ENCODE peak calls at places on chromosome 1, in five cellular contexts. P is endodermal cell, R is neural progenitor cell, X is testis, Q is kidney. A is an unnamed sample. For H3K4me1, the result is how much of the 10 kb centered on the place peaks cover.

GRCh38 chr1:51622455-51622913 is 5.6 kb downstream of the OSBPL9 start:
- DNase-seq in P (peak), R (no peak), X (peak), Q (no peak), A (no peak)

GRCh38 chr1:27372022-27372807 is 2.4 kb downstream of the FCN3 start:
- DNase-seq in P (no peak), R (no peak), X (peak), Q (no peak), A (no peak)

GRCh38 chr1:210373878-210374599 is 45.3 kb downstream of the HHAT start:
- DNase-seq in P (peak), R (peak), X (peak), Q (no peak), A (peak)

GRCh38 chr1:53495608-53496345 is 36.6 kb downstream of the DMRTB1 start:
- DNase-seq in P (no peak), R (no peak), X (no peak), Q (no peak), A (no peak)

GRCh38 chr1:231443363-231443762 is 21.3 kb upstream of the EGLN1 start:
- DNase-seq in P (no peak), R (no peak), X (no peak), Q (no peak), A (no peak)

GRCh38 chr1:48617227-48617626 is 145.2 kb upstream of the SPATA6 start:
- DNase-seq in P (no peak), R (no peak), X (no peak), Q (no peak), A (no peak)

GRCh38 chr1:201166964-201167624 is 12.8 kb upstream of the TMEM9 start:
- DNase-seq in P (no peak), R (no peak), X (no peak), Q (no peak), A (no peak)

GRCh38 chr1:208349679-208350330 is 105.6 kb upstream of the PLXNA2 start:
- DNase-seq in P (peak), R (peak), X (no peak), Q (peak), A (no peak)

GRCh38 chr1:115677172-115677542 is 35.4 kb downstream of the VANGL1 start:
- DNase-seq in P (no peak), R (peak), X (no peak), Q (no peak), A (no peak)

GRCh38 chr1:48007044-48007443 is 9.9 kb upstream of the TRABD2B start:
- DNase-seq in P (no peak), R (no peak), X (peak), Q (no peak), A (peak)

GRCh38 chr1:172449585-172450523 is 6.0 kb upstream of the PIGC start:
- DNase-seq in P (peak), R (peak), X (peak), Q (peak), A (peak)

GRCh38 chr1:42418516-42418915 is 37.3 kb downstream of the ZMYND12 start:
- DNase-seq in P (no peak), R (peak), X (no peak), Q (no peak), A (no peak)

GRCh38 chr1:39663559-39663958 is 8.3 kb downstream of the NT5C1A start:
- DNase-seq in P (peak), R (no peak), X (no peak), Q (no peak), A (peak)

DNA sequence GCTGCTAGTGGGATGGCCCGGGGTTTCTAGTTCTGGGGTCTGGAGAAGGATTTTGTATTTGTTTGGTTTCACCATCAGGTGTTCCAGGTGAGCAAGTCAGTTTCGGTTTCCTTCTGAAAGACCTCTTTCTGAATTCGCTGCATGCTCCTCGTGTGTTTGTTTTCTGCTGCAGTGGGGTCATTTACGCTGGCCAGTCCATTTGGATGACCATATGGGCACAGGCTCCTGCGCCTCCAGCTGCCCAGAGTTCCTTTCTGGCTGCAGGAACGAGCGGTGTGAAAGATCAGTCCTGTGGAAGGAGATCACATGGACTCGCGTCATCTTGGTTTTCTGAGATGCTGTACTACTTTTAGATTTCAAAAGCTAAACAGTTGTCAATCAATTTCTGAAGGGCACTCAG is 83.7 kb upstream of the GCLM start:
- DNase-seq in P (no peak), R (no peak), X (no peak), Q (no peak), A (peak)
- H3K4me1 ChIP-seq in P (under half), R (under half), X (under half), Q (under half), A (under half)

DNA sequence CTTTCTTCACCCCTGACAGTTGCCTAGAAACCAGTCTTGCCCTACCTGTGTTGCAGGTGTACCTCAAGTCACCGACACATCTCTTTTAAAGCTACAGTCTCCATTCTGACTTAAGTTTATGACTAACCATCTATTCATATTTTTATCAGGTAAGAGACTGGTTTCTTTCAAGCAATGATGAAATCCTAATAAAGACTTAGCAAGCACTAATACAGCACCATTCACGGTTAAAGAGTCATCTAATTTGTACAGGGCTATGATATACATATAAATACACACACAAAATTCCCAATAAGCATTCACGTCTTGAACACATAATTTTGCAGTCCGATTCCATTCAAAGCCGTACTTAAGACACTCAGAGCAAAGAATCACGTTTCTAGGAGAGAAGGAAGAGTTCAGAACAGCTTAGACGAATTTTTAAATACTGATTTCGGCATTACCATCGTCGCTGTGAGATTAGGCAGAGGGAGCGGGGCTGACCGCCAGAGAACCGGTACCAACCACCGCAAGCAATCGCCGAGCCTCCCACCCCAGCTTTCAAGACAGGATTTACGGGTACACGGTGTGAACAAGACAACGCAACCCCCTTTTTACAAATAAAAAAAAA is 943 bp downstream of the ERRFI1 start:
- DNase-seq in P (no peak), R (peak), X (no peak), Q (peak), A (no peak)
- H3K27ac ChIP-seq in P (no peak), R (no peak), X (peak), Q (peak), A (no peak)

GRCh38 chr1:101000141-101000867 is 25.3 kb downstream of the DPH5 start:
- DNase-seq in P (no peak), R (no peak), X (no peak), Q (no peak), A (no peak)

GRCh38 chr1:101004061-101004460 is 21.5 kb downstream of the DPH5 start:
- DNase-seq in P (no peak), R (peak), X (no peak), Q (no peak), A (no peak)

GRCh38 chr1:101004666-101005065 is 20.9 kb downstream of the DPH5 start:
- DNase-seq in P (no peak), R (no peak), X (no peak), Q (no peak), A (no peak)

GRCh38 chr1:101003012-101003650 is 22.5 kb downstream of the DPH5 start:
- DNase-seq in P (no peak), R (no peak), X (no peak), Q (no peak), A (no peak)

GRCh38 chr1:101002551-101002950 is 23.0 kb downstream of the DPH5 start:
- DNase-seq in P (no peak), R (no peak), X (no peak), Q (no peak), A (no peak)
- H3K4me1 ChIP-seq in P (under half), R (under half), X (under half), Q (under half), A (under half)

GRCh38 chr1:11984559-11984958 is 4.3 kb downstream of the MFN2 start:
- DNase-seq in P (no peak), R (no peak), X (no peak), Q (no peak), A (no peak)
- H3K27ac ChIP-seq in P (no peak), R (no peak), X (no peak), Q (no peak), A (no peak)

GRCh38 chr1:211603713-211604112 is 24.8 kb upstream of the SLC30A1 start:
- DNase-seq in P (no peak), R (no peak), X (no peak), Q (no peak), A (no peak)

GRCh38 chr1:211605613-211606326 is 26.8 kb upstream of the SLC30A1 start:
- DNase-seq in P (no peak), R (no peak), X (no peak), Q (no peak), A (no peak)

GRCh38 chr1:211606327-211606913 is 27.5 kb upstream of the SLC30A1 start:
- DNase-seq in P (no peak), R (no peak), X (no peak), Q (no peak), A (peak)

GRCh38 chr1:211604548-211604947 is 25.6 kb upstream of the SLC30A1 start:
- DNase-seq in P (no peak), R (no peak), X (no peak), Q (no peak), A (no peak)

DNA sequence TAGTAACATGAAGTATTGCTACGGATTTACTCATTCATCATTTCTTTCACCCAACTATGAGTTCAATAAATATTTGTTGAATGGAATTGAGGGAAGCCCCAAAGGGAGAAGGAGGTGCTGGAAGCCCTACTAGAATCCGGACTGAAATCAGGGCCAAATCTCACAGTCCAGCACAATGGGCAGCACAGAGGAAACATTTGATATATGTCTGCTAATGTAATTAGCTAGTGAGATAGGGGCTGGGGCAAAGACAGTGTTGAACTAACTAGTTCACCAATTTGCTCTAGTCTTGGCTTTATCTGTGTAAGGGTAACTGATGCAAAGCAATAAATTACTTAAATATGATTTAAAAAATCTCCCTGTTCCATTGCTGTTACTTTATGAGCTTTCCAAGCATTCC is 26.1 kb upstream of the SLC30A1 start:
- DNase-seq in P (no peak), R (no peak), X (no peak), Q (no peak), A (no peak)
- H3K4me1 ChIP-seq in P (under half), R (under half), X (under half), Q (under half), A (under half)

DNA sequence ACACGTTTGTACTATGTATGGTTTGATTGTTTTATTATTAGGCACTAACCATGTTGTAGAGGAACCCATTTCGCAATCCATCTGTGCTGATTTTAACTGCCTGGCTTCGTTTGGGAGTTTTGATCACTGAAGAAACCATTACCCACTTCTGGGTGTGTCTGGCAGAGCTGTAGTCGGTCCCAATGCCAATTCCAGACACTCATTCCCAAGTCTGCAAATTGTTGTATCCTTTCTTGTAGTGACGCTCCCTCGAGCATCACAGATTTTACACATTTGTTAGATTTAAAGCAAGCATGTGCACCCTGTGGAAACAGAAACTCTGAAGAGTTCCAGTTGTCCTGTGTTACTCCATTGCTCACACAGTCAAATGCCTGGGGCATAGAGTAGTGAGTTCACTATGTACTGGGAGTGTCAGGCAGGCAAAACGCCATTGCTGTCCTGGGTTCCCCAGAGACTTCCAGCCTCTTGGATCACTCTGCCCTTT is 31.0 kb upstream of the EFCAB14 start:
- DNase-seq in P (no peak), R (no peak), X (no peak), Q (no peak), A (no peak)
- H3K27ac ChIP-seq in P (no peak), R (no peak), X (no peak), Q (no peak), A (no peak)